ENCODE peak calls at places on chromosomes 3 and 15, in six cellular contexts. U is upper lobe of left lung, C is IMR-90, D is RWPE1, G is H9, J is cardiac muscle cell. F is an unnamed sample.

GRCh38 chr3:12471228-12471627 is 13.1 kb upstream of the TSEN2 start:
- DNase-seq in D (peak), G (no peak), U (no peak), C (no peak), J (no peak), F (no peak)

GRCh38 chr3:27507515-27508266 is 23.5 kb upstream of the SLC4A7 start:
- DNase-seq in C (peak), J (peak), U (peak), G (no peak), D (peak), F (no peak)

GRCh38 chr15:52284164-52284563 is 11.4 kb downstream of the MYO5C start:
- DNase-seq in U (no peak), J (peak), D (peak), C (peak), G (no peak), F (peak)

GRCh38 chr15:43762824-43763223 is 13.9 kb downstream of the ELL3 start:
- DNase-seq in G (no peak), D (no peak), C (peak), J (no peak), U (no peak), F (no peak)

GRCh38 chr3:188700497-188700896 is 471.3 kb upstream of the TPRG1 start:
- DNase-seq in C (no peak), U (no peak), G (no peak), D (no peak), J (no peak), F (no peak)

GRCh38 chr3:191244242-191244867 is 45.3 kb downstream of the OSTN start:
- DNase-seq in U (no peak), G (no peak), D (peak), C (peak), J (peak), F (peak)

GRCh38 chr3:50126287-50127211 is 28.6 kb upstream of the SEMA3F start:
- DNase-seq in G (no peak), D (no peak), J (peak), U (no peak), C (peak), F (no peak)

GRCh38 chr3:23324745-23325144 is 121.6 kb downstream of the UBE2E2 start:
- DNase-seq in U (no peak), D (peak), J (peak), C (peak), G (no peak), F (peak)

GRCh38 chr3:78880588-78881461 is 887.0 kb downstream of the ROBO1 start:
- DNase-seq in J (no peak), G (no peak), U (no peak), D (no peak), C (no peak), F (no peak)

GRCh38 chr15:73862276-73862675 is 11.1 kb upstream of the TBC1D21 start:
- DNase-seq in J (no peak), G (peak), D (no peak), C (no peak), U (no peak), F (no peak)

GRCh38 chr3:40615916-40616315 is 91.2 kb downstream of the ZNF621 start:
- DNase-seq in G (no peak), J (no peak), D (no peak), C (no peak), U (no peak), F (no peak)
- H3K27ac ChIP-seq in G (no peak), J (no peak), D (no peak), C (no peak), U (no peak), F (peak)

DNA sequence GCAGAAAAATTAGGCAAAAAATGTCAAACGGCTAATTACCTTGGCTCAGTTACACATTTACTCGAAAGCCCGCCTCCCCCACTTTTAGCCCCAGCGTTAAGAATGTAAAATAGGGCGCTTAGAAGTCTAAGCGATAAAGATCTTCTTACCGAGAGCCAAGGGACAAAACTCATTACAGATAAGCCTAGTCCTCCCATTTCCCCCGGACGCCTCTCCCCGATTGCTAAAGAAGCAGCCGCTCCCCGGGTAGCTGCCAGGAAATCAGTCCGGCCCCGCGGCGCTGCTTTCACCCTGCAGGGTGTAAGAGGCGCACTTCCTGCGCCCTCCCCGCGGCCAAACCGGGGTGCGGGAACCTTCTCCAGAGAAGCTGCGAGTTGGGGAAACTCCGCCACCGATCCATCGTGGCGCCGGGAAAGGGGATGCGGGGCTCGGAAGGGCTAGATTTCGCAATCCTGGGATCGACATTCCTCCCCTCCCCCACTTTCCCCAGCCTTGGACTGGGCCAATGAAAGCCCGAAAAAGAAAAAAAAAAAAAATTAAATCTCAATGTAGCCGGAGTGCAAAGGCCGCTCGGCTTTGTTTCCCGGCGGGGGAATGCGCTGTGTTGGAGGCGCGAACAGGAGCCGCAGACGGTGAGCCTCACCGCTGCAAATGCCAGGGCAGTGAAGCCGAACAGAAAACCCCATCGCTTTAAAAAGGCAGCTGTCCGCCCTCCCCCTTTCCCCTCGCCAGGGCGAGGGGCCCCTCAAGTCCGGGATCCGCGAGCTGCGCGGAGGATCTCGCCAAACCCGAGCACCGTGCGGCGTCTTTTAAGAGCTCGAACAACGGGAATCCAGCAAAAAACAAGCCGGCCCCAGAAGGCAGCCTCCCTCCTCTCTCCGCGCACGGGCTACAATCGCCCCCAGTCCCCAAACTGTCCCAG is 658 bp upstream of the PTPRG start:
- DNase-seq in C (peak), U (peak), D (peak), G (peak), J (peak), F (peak)
- TF ChIP-seq CTCF in C (no peak), U (no peak), D (no peak), G (no peak), J (peak), F (no peak)

GRCh38 chr15:95325763-95326688 is 1004.5 kb upstream of the NR2F2 start:
- DNase-seq in J (peak), G (no peak), U (no peak), D (no peak), C (no peak), F (no peak)
- H3K27ac ChIP-seq in J (no peak), G (no peak), U (peak), D (no peak), C (no peak), F (no peak)

GRCh38 chr3:182671942-182672341 is 121.4 kb upstream of the ATP11B start:
- DNase-seq in G (no peak), D (no peak), U (no peak), J (peak), C (peak), F (no peak)
- TF ChIP-seq CTCF in G (no peak), D (no peak), U (no peak), J (no peak), C (no peak), F (no peak)

DNA sequence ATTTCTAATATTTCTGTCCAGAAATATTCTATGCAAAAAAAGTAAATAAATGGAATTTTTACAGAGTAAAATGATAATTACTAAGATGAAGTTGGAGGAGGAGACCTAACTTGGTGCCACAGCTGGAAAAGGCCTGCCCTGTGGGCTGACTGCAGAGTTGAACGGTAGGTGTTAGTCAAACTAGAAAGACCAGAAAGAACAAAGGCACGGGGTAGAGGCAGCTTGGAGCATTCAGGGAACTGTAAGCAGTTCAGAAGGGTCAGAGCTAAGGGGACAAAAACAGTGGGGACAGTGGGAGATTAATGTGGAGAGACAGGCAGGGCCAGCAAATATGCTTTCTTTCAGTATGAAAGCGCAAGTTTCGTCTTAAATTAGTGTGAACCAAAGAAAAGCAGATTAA is 39.3 kb upstream of the PTPRG start:
- DNase-seq in J (no peak), G (peak), C (no peak), D (no peak), U (no peak), F (no peak)
- H3K27ac ChIP-seq in J (peak), G (no peak), C (no peak), D (no peak), U (no peak), F (no peak)

DNA sequence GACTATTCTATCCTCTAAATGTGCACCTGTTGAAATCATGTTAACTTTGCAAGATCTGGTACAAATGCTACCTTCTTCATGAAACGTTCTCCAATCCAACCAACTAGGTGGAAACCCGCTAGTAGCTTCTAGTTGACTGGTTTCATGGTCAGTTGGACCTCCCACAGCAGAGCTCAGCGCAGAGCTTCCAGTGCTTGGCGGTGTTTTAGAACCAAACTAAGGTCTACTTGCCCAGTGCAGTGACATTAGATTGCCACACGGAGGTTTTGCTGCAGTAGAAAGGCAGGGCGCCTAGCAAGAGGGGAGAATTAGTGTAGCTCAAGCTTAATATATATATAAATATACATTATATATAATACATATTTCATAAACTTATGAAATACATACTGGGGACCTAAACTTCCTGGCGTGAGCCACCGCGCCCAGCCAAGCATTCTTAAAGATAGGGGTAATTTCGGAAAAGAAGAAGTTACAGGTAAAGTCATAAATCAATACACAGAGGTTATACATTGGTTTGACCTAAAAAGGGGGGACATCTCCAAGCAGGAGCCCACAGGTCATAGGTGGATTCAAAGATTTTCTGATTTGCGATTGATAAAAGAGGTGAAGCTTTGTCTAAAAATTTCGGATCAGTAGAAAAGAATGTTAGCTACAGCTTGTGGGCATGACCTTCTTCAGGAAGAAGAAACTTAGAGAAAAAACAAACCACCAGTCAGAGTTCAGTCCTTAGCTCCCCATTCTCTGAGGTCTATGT is 2.0 kb upstream of the OXSR1 start:
- DNase-seq in D (no peak), J (no peak), C (no peak), U (no peak), G (peak), F (peak)
- TF ChIP-seq CTCF in D (no peak), J (no peak), C (no peak), U (no peak), G (peak), F (peak)

GRCh38 chr15:85439996-85440395 is 59.6 kb downstream of the AKAP13 start:
- DNase-seq in C (no peak), D (no peak), J (no peak), G (no peak), U (no peak), F (no peak)
- H3K27ac ChIP-seq in C (no peak), D (no peak), J (peak), G (no peak), U (no peak), F (no peak)

GRCh38 chr3:172201990-172202318 is 162.6 kb downstream of the FNDC3B start:
- DNase-seq in U (peak), G (no peak), C (peak), D (no peak), J (peak), F (peak)
- TF ChIP-seq CTCF in U (no peak), G (no peak), C (peak), D (no peak), J (no peak), F (no peak)

GRCh38 chr15:62873203-62873602 is 169.3 kb upstream of the TPM1 start:
- DNase-seq in C (peak), U (no peak), J (no peak), G (no peak), D (no peak), F (no peak)
- H3K27ac ChIP-seq in C (no peak), U (no peak), J (peak), G (no peak), D (no peak), F (no peak)

GRCh38 chr3:185750702-185751101 is 74.1 kb downstream of the IGF2BP2 start:
- DNase-seq in U (no peak), G (no peak), J (no peak), D (no peak), C (no peak), F (no peak)

GRCh38 chr3:185756477-185756876 is 68.4 kb downstream of the IGF2BP2 start:
- DNase-seq in U (no peak), G (no peak), D (no peak), C (no peak), J (no peak), F (no peak)

GRCh38 chr3:185754920-185755319 is 69.9 kb downstream of the IGF2BP2 start:
- DNase-seq in G (peak), J (no peak), C (no peak), D (no peak), U (no peak), F (no peak)

GRCh38 chr3:185750015-185750414 is 74.8 kb downstream of the IGF2BP2 start:
- DNase-seq in G (no peak), U (no peak), D (no peak), J (no peak), C (no peak), F (no peak)

GRCh38 chr3:185753354-185753753 is 71.5 kb downstream of the IGF2BP2 start:
- DNase-seq in U (no peak), G (no peak), D (no peak), J (no peak), C (no peak), F (no peak)
- TF ChIP-seq CTCF in U (no peak), G (no peak), D (no peak), J (no peak), C (no peak), F (no peak)